ENCODE peak calls at places on chromosomes 16 and 17, in five cellular contexts. Q, F, N, S and R are unnamed samples.

GRCh38 chr17:49565948-49566491 is 9.7 kb upstream of the NXPH3 start:
- DNase-seq in N (no peak), F (no peak), Q (peak; percentile 42), S (no peak), R (no peak)

GRCh38 chr17:57432507-57433277 is 176.4 kb downstream of the MSI2 start:
- DNase-seq in Q (no peak), F (no peak), S (no peak), N (no peak), R (no peak)

GRCh38 chr17:58084317-58084981 is 1.2 kb downstream of the DYNLL2 start:
- DNase-seq in F (no peak), S (no peak), Q (peak; percentile 51), N (peak; percentile 61), R (peak; percentile 37)

GRCh38 chr17:3535253-3535995 is 22.2 kb downstream of the TRPV3 start:
- DNase-seq in Q (peak; percentile 86), N (peak; percentile 51), F (peak; percentile 88), S (no peak), R (peak; percentile 18)

GRCh38 chr16:48608871-48609452 is 1.0 kb downstream of the N4BP1 start:
- DNase-seq in Q (no peak), N (no peak), F (no peak), S (no peak), R (no peak)

GRCh38 chr17:82241183-82241925 is 12.5 kb downstream of the SLC16A3 start:
- DNase-seq in F (peak; percentile 89), Q (peak; percentile 54), S (no peak), N (peak; percentile 35), R (no peak)

GRCh38 chr16:87314990-87315420 is 2.2 kb downstream of the C16orf95 start:
- DNase-seq in F (no peak), S (no peak), N (no peak), Q (no peak), R (no peak)

GRCh38 chr17:40303009-40303657 is 5.8 kb upstream of the RARA start:
- DNase-seq in Q (peak; percentile 90), S (no peak), N (peak; percentile 70), F (peak; percentile 63), R (peak; percentile 28)

GRCh38 chr16:50245417-50246298 is 20.7 kb upstream of the ADCY7 start:
- DNase-seq in Q (peak; percentile 60), F (peak; percentile 66), S (no peak), N (peak; percentile 27), R (peak; percentile 60)

GRCh38 chr17:81519284-81520020 is 6.9 kb upstream of the ACTG1 start:
- DNase-seq in S (peak; percentile 58), F (no peak), N (peak; percentile 71), Q (no peak), R (peak; percentile 57)

GRCh38 chr17:57092171-57092570 is 7.1 kb downstream of the AKAP1 start:
- DNase-seq in F (no peak), S (no peak), N (no peak), Q (no peak), R (no peak)

GRCh38 chr17:64413505-64413904 is 22.8 kb upstream of the PECAM1 start:
- DNase-seq in S (no peak), N (no peak), F (no peak), Q (no peak), R (no peak)

GRCh38 chr17:34366051-34366450 is 3.0 kb upstream of the CCL1 start:
- DNase-seq in Q (no peak), N (no peak), S (no peak), F (no peak), R (no peak)

GRCh38 chr16:58243528-58244004 is 45.7 kb upstream of the CSNK2A2 start:
- DNase-seq in F (no peak), N (no peak), S (no peak), Q (no peak), R (no peak)

GRCh38 chr17:76200354-76200753 is 39.9 kb downstream of the RNF157 start:
- DNase-seq in N (no peak), S (no peak), F (no peak), Q (no peak), R (no peak)

GRCh38 chr16:75288596-75289120 is 37.2 kb upstream of the BCAR1 start:
- DNase-seq in S (no peak), N (peak; percentile 79), Q (peak; percentile 94), F (no peak), R (no peak)

GRCh38 chr16:67183-67791 is 5.1 kb downstream of the RHBDF1 start:
- DNase-seq in S (no peak), N (no peak), F (no peak), Q (no peak), R (no peak)

GRCh38 chr17:80025796-80026195 is 9.9 kb downstream of the TBC1D16 start:
- DNase-seq in Q (no peak), N (no peak), S (no peak), F (no peak), R (no peak)

GRCh38 chr16:471353-472198 is 46.1 kb downstream of the RAB11FIP3 start:
- DNase-seq in Q (no peak), F (no peak), S (no peak), N (no peak), R (no peak)

GRCh38 chr17:58401287-58401686 is 16.0 kb downstream of the RNF43 start:
- DNase-seq in Q (no peak), N (no peak), F (no peak), S (no peak), R (no peak)

GRCh38 chr17:80254396-80255241 is 6.0 kb upstream of the RNF213 start:
- DNase-seq in Q (peak; percentile 86), F (no peak), N (peak; percentile 66), S (no peak), R (peak; percentile 48)

GRCh38 chr17:76241776-76242175 is 1.5 kb upstream of the RNF157 start:
- DNase-seq in S (no peak), Q (no peak), F (no peak), N (no peak), R (no peak)

GRCh38 chr17:65183736-65184135 is 46.6 kb downstream of the RGS9 start:
- DNase-seq in F (no peak), Q (no peak), N (no peak), S (no peak), R (no peak)

GRCh38 chr17:55167024-55167721 is 97.6 kb upstream of the HLF start:
- DNase-seq in N (no peak), F (no peak), Q (peak; percentile 18), S (no peak), R (no peak)

GRCh38 chr17:37607637-37608368 is 1.4 kb downstream of the SYNRG start:
- DNase-seq in N (peak; percentile 70), Q (peak; percentile 19), F (no peak), S (no peak), R (no peak)

GRCh38 chr16:3036726-3037315 is at the start of gene BICDL2:
- DNase-seq in Q (no peak), N (no peak), S (no peak), F (no peak), R (no peak)

GRCh38 chr16:27315333-27316037 is 1.7 kb downstream of the IL4R start:
- DNase-seq in F (peak; percentile 59), N (peak; percentile 49), Q (peak; percentile 30), S (no peak), R (peak; percentile 12)

GRCh38 chr16:72946474-72947194 is 101.3 kb downstream of the ZFHX3 start:
- DNase-seq in Q (no peak), N (no peak), F (no peak), S (no peak), R (no peak)